ENCODE peak calls at places on chromosomes 6 and 20, in five cellular contexts. A, G, H, Y and L are unnamed samples.

GRCh38 chr6:71404145-71404966 is 115.7 kb downstream of the OGFRL1 start:
- DNase-seq in A (no peak), G (no peak), H (peak; percentile 73), Y (peak; percentile 68), L (no peak)

GRCh38 chr6:33014841-33015634 is 5.6 kb upstream of the HLA-DOA start:
- DNase-seq in A (peak; percentile 68), G (no peak), H (peak; percentile 72), Y (peak; percentile 86), L (peak; percentile 78)

GRCh38 chr6:169101981-169102380 is 151.7 kb downstream of the THBS2 start:
- DNase-seq in A (no peak), G (no peak), H (peak; percentile 26), Y (peak; percentile 80), L (no peak)

GRCh38 chr20:50724851-50725721 is 6.3 kb upstream of the PARD6B start:
- DNase-seq in A (no peak), G (no peak), H (peak; percentile 97), Y (peak; percentile 95), L (peak; percentile 44)

GRCh38 chr20:47785321-47785899 is at the start of gene SULF2:
- DNase-seq in A (peak; percentile 41), G (peak; percentile 46), H (no peak), Y (no peak), L (peak; percentile 63)

GRCh38 chr6:156102129-156102528 is 646.5 kb upstream of the NOX3 start:
- DNase-seq in A (no peak), G (no peak), H (peak; percentile 28), Y (no peak), L (no peak)

GRCh38 chr6:46690126-46690525 is 2.4 kb downstream of the TDRD6 start:
- DNase-seq in A (no peak), G (no peak), H (no peak), Y (no peak), L (no peak)

GRCh38 chr20:865379-865778 is 31.9 kb downstream of the FAM110A start:
- DNase-seq in A (no peak), G (no peak), H (no peak), Y (no peak), L (no peak)

GRCh38 chr6:158142789-158143188 is 25.3 kb downstream of the SERAC1 start:
- DNase-seq in A (no peak), G (no peak), H (peak; percentile 81), Y (peak; percentile 89), L (no peak)

GRCh38 chr20:63159826-63160640 is 55.9 kb downstream of the YTHDF1 start:
- DNase-seq in A (no peak), G (peak; percentile 10), H (no peak), Y (no peak), L (no peak)

GRCh38 chr6:107264357-107264831 is 149.1 kb upstream of the BEND3 start:
- DNase-seq in A (no peak), G (no peak), H (peak; percentile 73), Y (peak; percentile 88), L (no peak)

GRCh38 chr20:25623225-25623735 is 534 bp downstream of the NANP start:
- DNase-seq in A (peak; percentile 44), G (peak; percentile 49), H (peak; percentile 11), Y (peak; percentile 38), L (no peak)

GRCh38 chr6:126539022-126539421 is 199.1 kb downstream of the CENPW start:
- DNase-seq in A (no peak), G (no peak), H (peak; percentile 10), Y (peak; percentile 89), L (no peak)

GRCh38 chr6:130766239-130767144 is 60.7 kb upstream of the SMLR1 start:
- DNase-seq in A (no peak), G (no peak), H (no peak), Y (no peak), L (no peak)

GRCh38 chr6:159910342-159910741 is 19.6 kb downstream of the MAS1 start:
- DNase-seq in A (no peak), G (no peak), H (no peak), Y (no peak), L (no peak)

GRCh38 chr6:37794825-37795224 is 24.7 kb upstream of the ZFAND3 start:
- DNase-seq in A (no peak), G (no peak), H (peak; percentile 48), Y (peak; percentile 69), L (no peak)

GRCh38 chr20:3777726-3778629 is 3.3 kb downstream of the SPEF1 start:
- DNase-seq in A (peak; percentile 35), G (peak; percentile 51), H (peak; percentile 6), Y (peak; percentile 41), L (peak; percentile 77)

GRCh38 chr20:51195419-51195901 is 172.6 kb upstream of the KCNG1 start:
- DNase-seq in A (no peak), G (no peak), H (no peak), Y (peak; percentile 87), L (no peak)

GRCh38 chr20:49259284-49259683 is 18.6 kb downstream of the ZNFX1 start:
- DNase-seq in A (no peak), G (no peak), H (no peak), Y (no peak), L (no peak)

GRCh38 chr6:119002069-119002468 is 67.1 kb upstream of the MCM9 start:
- DNase-seq in A (no peak), G (no peak), H (no peak), Y (no peak), L (no peak)

GRCh38 chr6:100808638-100809275 is 72.4 kb downstream of the ASCC3 start:
- DNase-seq in A (no peak), G (no peak), H (peak; percentile 58), Y (peak; percentile 72), L (no peak)

GRCh38 chr6:130189691-130190459 is 32.9 kb downstream of the SAMD3 start:
- DNase-seq in A (no peak), G (no peak), H (no peak), Y (no peak), L (no peak)

GRCh38 chr6:25435397-25435985 is 156.3 kb downstream of the CARMIL1 start:
- DNase-seq in A (no peak), G (no peak), H (no peak), Y (no peak), L (no peak)

GRCh38 chr20:21714297-21715192 is 9.1 kb downstream of the PAX1 start:
- DNase-seq in A (no peak), G (no peak), H (no peak), Y (no peak), L (no peak)

GRCh38 chr6:149834513-149835481 is 29.4 kb downstream of the LRP11 start:
- DNase-seq in A (peak; percentile 74), G (peak; percentile 69), H (peak; percentile 62), Y (peak; percentile 76), L (peak; percentile 66)

GRCh38 chr6:72564231-72564630 is 57.6 kb upstream of the KCNQ5 start:
- DNase-seq in A (no peak), G (no peak), H (no peak), Y (no peak), L (no peak)

GRCh38 chr6:56347526-56347925 is 100.1 kb upstream of the COL21A1 start:
- DNase-seq in A (no peak), G (no peak), H (peak; percentile 65), Y (peak; percentile 74), L (no peak)

GRCh38 chr6:44642870-44643522 is 255.5 kb downstream of the CDC5L start:
- DNase-seq in A (no peak), G (no peak), H (peak; percentile 36), Y (peak; percentile 90), L (no peak)

GRCh38 chr20:53494753-53495152 is 98.9 kb downstream of the ZNF217 start:
- DNase-seq in A (no peak), G (no peak), H (no peak), Y (no peak), L (no peak)

GRCh38 chr20:58064411-58065010 is 163.9 kb downstream of the ANKRD60 start:
- DNase-seq in A (no peak), G (no peak), H (no peak), Y (no peak), L (no peak)

GRCh38 chr20:45097485-45098095 is 3.3 kb downstream of the KCNS1 start:
- DNase-seq in A (peak; percentile 25), G (no peak), H (no peak), Y (peak; percentile 52), L (peak; percentile 74)
- TF ChIP-seq CTCF in A (peak; percentile 13), G (no peak), H (peak; percentile 42), Y (peak; percentile 39), L (no peak)

DNA sequence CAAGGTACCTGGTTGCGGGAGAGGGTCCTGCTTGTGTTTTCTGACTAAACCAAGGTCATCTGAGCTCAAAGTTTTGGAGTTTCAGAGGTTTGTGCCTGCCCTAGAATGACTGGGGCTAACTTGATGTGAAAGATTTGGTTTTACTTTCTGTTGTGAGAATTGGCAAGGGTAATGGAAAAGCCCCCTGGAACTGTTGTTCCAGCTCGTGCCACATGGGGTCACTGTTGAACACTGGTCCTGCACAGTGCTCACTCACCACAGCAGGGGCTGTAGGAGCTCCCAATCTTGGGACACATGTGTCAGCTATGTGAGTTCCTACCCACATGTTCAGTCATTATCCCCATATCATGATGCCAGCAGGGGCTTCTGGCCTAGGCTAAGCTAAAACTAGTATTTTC is 6.5 kb downstream of the TGM6 start:
- DNase-seq in A (peak; percentile 71), G (peak; percentile 81), H (peak; percentile 46), Y (peak; percentile 43), L (peak; percentile 72)
- TF ChIP-seq CTCF in A (peak; percentile 74), G (peak; percentile 86), H (peak; percentile 86), Y (peak; percentile 60), L (peak; percentile 49)

DNA sequence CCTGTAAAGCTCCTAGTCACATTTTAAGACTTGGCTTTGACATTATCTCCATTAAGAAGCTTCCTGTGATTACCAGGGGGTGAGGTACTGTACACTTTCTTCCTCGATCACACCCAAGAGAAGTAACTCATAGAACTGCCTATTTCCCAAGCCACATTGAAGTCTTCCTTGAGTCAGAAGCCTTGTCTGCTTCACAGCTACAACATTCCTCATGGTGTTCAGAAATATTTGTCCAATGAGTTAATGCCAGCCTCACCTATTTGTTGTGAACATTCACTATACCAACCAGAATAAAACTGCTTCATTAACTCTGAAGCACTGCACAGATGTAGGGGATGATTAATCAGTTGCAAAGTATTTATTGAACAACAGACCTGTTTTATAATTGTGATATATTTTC is 622.3 kb downstream of the PTPRT start:
- DNase-seq in A (no peak), G (no peak), H (no peak), Y (no peak), L (no peak)
- TF ChIP-seq CTCF in A (no peak), G (no peak), H (no peak), Y (no peak), L (no peak)

GRCh38 chr6:29019629-29020028 is 14.5 kb upstream of the ZNF311 start:
- DNase-seq in A (no peak), G (no peak), H (no peak), Y (no peak), L (no peak)

GRCh38 chr6:29025927-29026585 is 18.9 kb downstream of the OR2W1 start:
- DNase-seq in A (no peak), G (no peak), H (no peak), Y (no peak), L (no peak)

GRCh38 chr6:29017428-29017802 is 12.3 kb upstream of the ZNF311 start:
- DNase-seq in A (no peak), G (no peak), H (no peak), Y (no peak), L (no peak)

GRCh38 chr6:29016559-29017427 is 11.7 kb upstream of the ZNF311 start:
- DNase-seq in A (peak; percentile 84), G (peak; percentile 81), H (peak; percentile 68), Y (peak; percentile 81), L (peak; percentile 79)

GRCh38 chr6:29021434-29021833 is 16.3 kb upstream of the ZNF311 start:
- DNase-seq in A (no peak), G (no peak), H (no peak), Y (no peak), L (no peak)
- TF ChIP-seq CTCF in A (no peak), G (no peak), H (no peak), Y (no peak), L (no peak)